ENCODE peak calls at places on chromosome 1, in ten cellular contexts. P is hepatic stellate cell; N is A172; O is HTR-8/SVneo; V is stimulated activated CD4-positive, alpha-beta T cell treated with anti-CD3 and anti-CD28 coated beads, Interleukin-1b, Interleukin-23, amount 100 ng/mL, for 1 hour; K is activated CD4-positive, alpha-beta memory T cell treated with anti-CD3 and anti-CD28 coated beads for 36 hours; X is activated B cell treated with CpG ODN at 0.5 μM for 24 hours; L is astrocyte of the spinal cord; M is NCI-H748 treated with DMSO at 0.1 percent for 48 hours; Q is ELR. A is an unnamed sample.

GRCh38 chr1:207031632-207032258 is 811 bp downstream of the C1orf116 start:
- DNase-seq in O (no peak), N (no peak), P (no peak), M (peak; percentile 42), K (no peak), V (no peak), X (no peak), Q (no peak), L (no peak), A (no peak)

GRCh38 chr1:116902718-116903390 is 6.9 kb upstream of the PTGFRN start:
- DNase-seq in K (no peak), Q (no peak), X (no peak), V (no peak), O (no peak), N (no peak), M (no peak), P (no peak), L (no peak), A (no peak)

GRCh38 chr1:113507552-113508214 is 117.4 kb downstream of the MAGI3 start:
- DNase-seq in K (no peak), N (no peak), P (no peak), Q (no peak), M (no peak), L (no peak), V (no peak), X (no peak), O (no peak), A (no peak)

GRCh38 chr1:8154621-8155052 is 128.5 kb upstream of the ERRFI1 start:
- DNase-seq in P (no peak), V (no peak), O (peak; percentile 69), K (no peak), X (no peak), Q (peak; percentile 51), M (no peak), L (peak; percentile 64), N (peak; percentile 65), A (no peak)

GRCh38 chr1:43172532-43172972 is 422 bp downstream of the CFAP57 start:
- DNase-seq in K (peak; percentile 92), V (peak; percentile 76), P (peak; percentile 84), L (peak; percentile 85), M (peak; percentile 100), O (peak; percentile 76), X (no peak), N (peak; percentile 61), Q (peak; percentile 93), A (peak; percentile 72)

GRCh38 chr1:109898842-109899241 is 11.8 kb upstream of the CSF1 start:
- DNase-seq in X (no peak), V (no peak), O (no peak), M (no peak), P (no peak), L (no peak), K (no peak), Q (no peak), N (no peak), A (no peak)

GRCh38 chr1:218983848-218984247 is 189.8 kb upstream of the LYPLAL1 start:
- DNase-seq in K (no peak), V (no peak), N (no peak), L (no peak), O (peak; percentile 5), Q (peak; percentile 30), M (no peak), X (no peak), P (no peak), A (no peak)

GRCh38 chr1:32652244-32652962 is 1.4 kb downstream of the RBBP4 start:
- DNase-seq in M (no peak), P (no peak), K (no peak), L (no peak), V (no peak), O (no peak), X (no peak), Q (peak; percentile 8), N (no peak), A (no peak)

GRCh38 chr1:37410080-37410479 is 64.3 kb upstream of the ZC3H12A start:
- DNase-seq in K (no peak), L (no peak), M (no peak), Q (no peak), X (no peak), O (no peak), P (no peak), V (no peak), N (no peak), A (no peak)

GRCh38 chr1:226717256-226717909 is 21.7 kb downstream of the ITPKB start:
- DNase-seq in K (no peak), Q (no peak), X (no peak), O (no peak), L (no peak), V (no peak), M (no peak), N (peak; percentile 44), P (no peak), A (no peak)

GRCh38 chr1:116330846-116331245 is 42.2 kb upstream of the ATP1A1 start:
- DNase-seq in K (no peak), M (no peak), N (no peak), Q (no peak), X (no peak), P (no peak), V (no peak), L (no peak), O (no peak), A (no peak)

GRCh38 chr1:23747947-23748346 is 4.7 kb downstream of the ELOA start:
- DNase-seq in O (no peak), K (no peak), V (no peak), Q (no peak), X (no peak), P (peak; percentile 34), N (no peak), M (no peak), L (no peak), A (no peak)

GRCh38 chr1:1371354-1371740 is 3.7 kb downstream of the AURKAIP1 start:
- DNase-seq in O (no peak), K (peak; percentile 62), Q (no peak), V (no peak), L (no peak), X (no peak), N (no peak), M (no peak), P (no peak), A (peak; percentile 19)

GRCh38 chr1:226674892-226675719 is 64.0 kb downstream of the ITPKB start:
- DNase-seq in O (no peak), V (no peak), N (no peak), L (no peak), P (no peak), M (no peak), X (peak; percentile 54), Q (no peak), K (peak; percentile 82), A (peak; percentile 53)

GRCh38 chr1:201311356-201312011 is 28.2 kb downstream of the PKP1 start:
- DNase-seq in P (no peak), L (no peak), N (peak; percentile 79), V (no peak), M (no peak), X (no peak), Q (no peak), K (peak; percentile 28), O (no peak), A (no peak)

GRCh38 chr1:83499998-83500397 is 498.9 kb downstream of the TTLL7 start:
- DNase-seq in Q (no peak), V (no peak), K (no peak), O (no peak), P (no peak), N (no peak), L (no peak), X (no peak), M (no peak), A (no peak)

A was measured in stimulated activated CD8-positive, alpha-beta memory T cell treated with anti-CD3 and anti-CD28 coated beads, Interleukin-4, amount 100 ng/mL, for 4 hours.